ENCODE peak calls at places on chromosome 12, in ten cellular contexts. L is stimulated activated CD8-positive, alpha-beta memory T cell treated with anti-CD3 and anti-CD28 coated beads, Interleukin-7, amount 100 ng/mL, for 48 hours; N is fibroblast of lung; J is fibroblast of the aortic adventitia; B is NCI-H345; H is BJ; G is NCI-H69; M is HS-5; V is kidney glomerular epithelial cell; Y is stromal cell of bone marrow. U is an unnamed sample.

GRCh38 chr12:58044966-58045365 is 103.6 kb downstream of the ATP23 start:
- DNase-seq in L (no peak), N (no peak), J (no peak), B (no peak), H (no peak), G (no peak), M (no peak), V (no peak), Y (no peak), U (no peak)

GRCh38 chr12:102740157-102741032 is 176.6 kb downstream of the PAH start:
- DNase-seq in L (no peak), N (peak; percentile 27), J (peak; percentile 28), B (peak; percentile 38), H (peak; percentile 31), G (peak; percentile 45), M (peak; percentile 20), V (peak; percentile 39), Y (peak; percentile 50), U (peak; percentile 59)

GRCh38 chr12:105736498-105736897 is 402.3 kb downstream of the NUAK1 start:
- DNase-seq in L (no peak), N (no peak), J (no peak), B (no peak), H (no peak), G (peak; percentile 49), M (no peak), V (no peak), Y (no peak), U (no peak)

GRCh38 chr12:14810167-14810952 is 3.6 kb downstream of the SMCO3 start:
- DNase-seq in L (no peak), N (no peak), J (no peak), B (no peak), H (no peak), G (no peak), M (no peak), V (no peak), Y (no peak), U (no peak)

GRCh38 chr12:24719293-24719721 is 229.6 kb downstream of the BCAT1 start:
- DNase-seq in L (peak; percentile 47), N (peak; percentile 83), J (peak; percentile 38), B (no peak), H (no peak), G (no peak), M (peak; percentile 62), V (no peak), Y (peak; percentile 35), U (peak; percentile 48)

GRCh38 chr12:49296034-49296835 is 1.3 kb downstream of the PRPH start:
- DNase-seq in L (peak; percentile 38), N (no peak), J (peak; percentile 28), B (peak; percentile 33), H (no peak), G (peak; percentile 77), M (no peak), V (no peak), Y (no peak), U (no peak)

GRCh38 chr12:112812598-112813406 is 21.3 kb downstream of the RPH3A start:
- DNase-seq in L (no peak), N (no peak), J (no peak), B (no peak), H (no peak), G (no peak), M (no peak), V (no peak), Y (no peak), U (peak; percentile 12)

GRCh38 chr12:110995016-110995415 is 74.6 kb upstream of the MYL2 start:
- DNase-seq in L (no peak), N (no peak), J (no peak), B (no peak), H (no peak), G (no peak), M (no peak), V (no peak), Y (no peak), U (no peak)

GRCh38 chr12:5565933-5566632 is 134.2 kb downstream of the NTF3 start:
- DNase-seq in L (no peak), N (peak; percentile 67), J (no peak), B (no peak), H (peak; percentile 28), G (no peak), M (peak; percentile 58), V (no peak), Y (peak; percentile 31), U (no peak)

GRCh38 chr12:116194935-116195431 is 82.5 kb downstream of the MED13L start:
- DNase-seq in L (peak; percentile 22), N (no peak), J (no peak), B (no peak), H (no peak), G (peak; percentile 48), M (no peak), V (no peak), Y (no peak), U (no peak)

GRCh38 chr12:16515666-16516065 is 90.3 kb downstream of the LMO3 start:
- DNase-seq in L (no peak), N (peak; percentile 52), J (peak; percentile 41), B (no peak), H (no peak), G (peak; percentile 29), M (peak; percentile 18), V (no peak), Y (peak; percentile 10), U (no peak)

GRCh38 chr12:13164859-13165577 is 31.5 kb upstream of the EMP1 start:
- DNase-seq in L (no peak), N (no peak), J (no peak), B (no peak), H (no peak), G (no peak), M (no peak), V (no peak), Y (no peak), U (no peak)

GRCh38 chr12:59370933-59371332 is 224.9 kb upstream of the SLC16A7 start:
- DNase-seq in L (no peak), N (no peak), J (no peak), B (no peak), H (no peak), G (no peak), M (no peak), V (no peak), Y (no peak), U (no peak)

GRCh38 chr12:57881035-57881973 is 34.8 kb upstream of the CTDSP2 start:
- DNase-seq in L (no peak), N (peak; percentile 84), J (peak; percentile 38), B (no peak), H (no peak), G (no peak), M (no peak), V (no peak), Y (peak; percentile 31), U (peak; percentile 71)

GRCh38 chr12:126424696-126425095 is 1359.5 kb downstream of the AACS start:
- DNase-seq in L (no peak), N (peak; percentile 52), J (peak; percentile 8), B (no peak), H (no peak), G (peak; percentile 12), M (no peak), V (no peak), Y (no peak), U (peak; percentile 2)

GRCh38 chr12:106386836-106387555 is 29.4 kb downstream of the POLR3B start:
- DNase-seq in L (no peak), N (peak; percentile 90), J (peak; percentile 20), B (no peak), H (no peak), G (no peak), M (no peak), V (no peak), Y (peak; percentile 20), U (peak; percentile 46)

GRCh38 chr12:82186282-82186681 is 171.9 kb downstream of the CCDC59 start:
- DNase-seq in L (no peak), N (no peak), J (no peak), B (no peak), H (no peak), G (no peak), M (no peak), V (no peak), Y (no peak), U (no peak)

GRCh38 chr12:31896514-31897039 is 62.6 kb upstream of the RESF1 start:
- DNase-seq in L (peak; percentile 49), N (peak; percentile 96), J (peak; percentile 86), B (no peak), H (no peak), G (no peak), M (no peak), V (no peak), Y (no peak), U (peak; percentile 99)

GRCh38 chr12:96402061-96402460 is 1.8 kb upstream of the CDK17 start:
- DNase-seq in L (no peak), N (peak; percentile 18), J (no peak), B (no peak), H (no peak), G (peak; percentile 80), M (no peak), V (no peak), Y (no peak), U (no peak)

GRCh38 chr12:106682594-106683234 is 91.8 kb upstream of the RIC8B start:
- DNase-seq in L (no peak), N (peak; percentile 20), J (peak; percentile 51), B (no peak), H (no peak), G (peak; percentile 57), M (no peak), V (peak; percentile 24), Y (peak; percentile 3), U (peak; percentile 75)

GRCh38 chr12:124559182-124560017 is 8.0 kb downstream of the NCOR2 start:
- DNase-seq in L (no peak), N (peak; percentile 52), J (no peak), B (no peak), H (no peak), G (no peak), M (no peak), V (no peak), Y (no peak), U (no peak)

GRCh38 chr12:57299514-57300016 is 48.6 kb upstream of the STAC3 start:
- DNase-seq in L (no peak), N (peak; percentile 69), J (peak; percentile 21), B (no peak), H (no peak), G (peak; percentile 63), M (no peak), V (no peak), Y (no peak), U (peak; percentile 56)

GRCh38 chr12:3332190-3332589 is 158.8 kb upstream of the PRMT8 start:
- DNase-seq in L (no peak), N (peak; percentile 20), J (peak; percentile 9), B (no peak), H (no peak), G (no peak), M (no peak), V (peak; percentile 58), Y (no peak), U (peak; percentile 40)

GRCh38 chr12:75975692-75976091 is 55.9 kb downstream of the PHLDA1 start:
- DNase-seq in L (no peak), N (no peak), J (no peak), B (no peak), H (no peak), G (peak; percentile 41), M (no peak), V (no peak), Y (no peak), U (no peak)

GRCh38 chr12:58765653-58766554 is 154.4 kb downstream of the LRIG3 start:
- DNase-seq in L (no peak), N (no peak), J (peak; percentile 42), B (peak; percentile 86), H (no peak), G (peak; percentile 90), M (no peak), V (no peak), Y (no peak), U (peak; percentile 63)

GRCh38 chr12:68823711-68824110 is 15.7 kb downstream of the MDM2 start:
- DNase-seq in L (no peak), N (peak; percentile 85), J (no peak), B (no peak), H (no peak), G (no peak), M (no peak), V (no peak), Y (no peak), U (peak; percentile 94)

GRCh38 chr12:108310489-108310888 is 28.6 kb downstream of the CMKLR1 start:
- DNase-seq in L (no peak), N (peak; percentile 35), J (no peak), B (no peak), H (no peak), G (no peak), M (no peak), V (no peak), Y (no peak), U (peak; percentile 48)

GRCh38 chr12:106342397-106343212 is 14.9 kb upstream of the POLR3B start:
- DNase-seq in L (no peak), N (peak; percentile 76), J (peak; percentile 92), B (peak; percentile 8), H (peak; percentile 74), G (peak; percentile 21), M (peak; percentile 35), V (peak; percentile 14), Y (peak; percentile 91), U (peak; percentile 67)

U was measured in choroid plexus epithelial cell.